ENCODE peak calls at places on chromosome 20, in ten cellular contexts. Q is upper lobe of right lung; N is transverse colon; E is aorta; Z is adrenal gland; H is PC-3; C is right atrium auricular region; P is CD8-positive, alpha-beta T cell; F is PC-9; I is neural progenitor cell. J is an unnamed sample.

GRCh38 chr20:34970193-34971037 is 14.7 kb downstream of the MYH7B start:
- DNase-seq in C (no peak), E (no peak), Q (no peak), H (no peak), P (no peak), F (no peak), I (no peak), Z (no peak), N (no peak), J (peak)

GRCh38 chr20:17541996-17542395 is 10.8 kb upstream of the BFSP1 start:
- DNase-seq in E (no peak), I (no peak), C (no peak), Q (no peak), N (no peak), P (no peak), F (peak), H (peak), Z (no peak), J (no peak)

GRCh38 chr20:48826883-48827771 is 672 bp downstream of the PREX1 start:
- DNase-seq in N (peak), H (peak), Z (no peak), F (no peak), P (peak), C (no peak), E (peak), Q (peak), I (peak), J (peak)

GRCh38 chr20:841568-842546 is 8.3 kb downstream of the FAM110A start:
- DNase-seq in Z (no peak), H (peak), C (no peak), P (no peak), N (peak), Q (peak), F (peak), E (peak), I (peak), J (peak)

GRCh38 chr20:59191756-59192532 is 28.3 kb downstream of the ZNF831 start:
- DNase-seq in C (peak), H (no peak), E (no peak), N (no peak), F (no peak), P (no peak), Q (no peak), I (no peak), Z (no peak), J (no peak)

GRCh38 chr20:33465536-33466302 is 22.2 kb upstream of the SNTA1 start:
- DNase-seq in Q (no peak), H (no peak), I (peak), E (no peak), Z (no peak), N (no peak), C (no peak), P (no peak), F (no peak), J (no peak)

GRCh38 chr20:54062812-54063280 is 7.5 kb downstream of the BCAS1 start:
- DNase-seq in P (no peak), E (no peak), C (no peak), F (peak), N (no peak), Q (no peak), H (peak), Z (no peak), I (peak), J (no peak)

GRCh38 chr20:58514321-58515239 is 619 bp downstream of the APCDD1L start:
- DNase-seq in Z (no peak), F (no peak), P (no peak), E (no peak), I (peak), C (no peak), H (no peak), Q (no peak), N (no peak), J (no peak)

GRCh38 chr20:53216856-53217576 is 244.9 kb downstream of the TSHZ2 start:
- DNase-seq in F (no peak), Z (peak), I (peak), N (peak), H (peak), E (peak), P (peak), C (peak), Q (peak), J (peak)

GRCh38 chr20:35369804-35370203 is 42.0 kb downstream of the UQCC1 start:
- DNase-seq in Z (no peak), F (no peak), E (no peak), H (no peak), P (no peak), Q (no peak), C (no peak), I (no peak), N (no peak), J (no peak)

GRCh38 chr20:17808357-17808756 is 108.6 kb downstream of the BANF2 start:
- DNase-seq in F (no peak), E (peak), Z (peak), P (no peak), N (no peak), C (peak), H (no peak), I (no peak), Q (no peak), J (peak)

GRCh38 chr20:37845878-37846277 is 57.0 kb upstream of the VSTM2L start:
- DNase-seq in N (no peak), Z (no peak), Q (no peak), I (no peak), E (no peak), H (no peak), P (no peak), F (no peak), C (no peak), J (no peak)
- H3K27ac ChIP-seq in N (no peak), Z (no peak), Q (no peak), I (peak), E (no peak), H (no peak), P (no peak), F (no peak), C (no peak), J (no peak)

GRCh38 chr20:10540636-10541493 is 105.8 kb downstream of the SLX4IP start:
- DNase-seq in Q (no peak), P (no peak), H (peak), C (no peak), F (peak), N (no peak), E (no peak), I (no peak), Z (no peak), J (no peak)
- H3K4me3 ChIP-seq in Q (no peak), P (no peak), H (peak), C (no peak), F (peak), N (no peak), E (no peak), I (no peak), Z (no peak), J (no peak)

DNA sequence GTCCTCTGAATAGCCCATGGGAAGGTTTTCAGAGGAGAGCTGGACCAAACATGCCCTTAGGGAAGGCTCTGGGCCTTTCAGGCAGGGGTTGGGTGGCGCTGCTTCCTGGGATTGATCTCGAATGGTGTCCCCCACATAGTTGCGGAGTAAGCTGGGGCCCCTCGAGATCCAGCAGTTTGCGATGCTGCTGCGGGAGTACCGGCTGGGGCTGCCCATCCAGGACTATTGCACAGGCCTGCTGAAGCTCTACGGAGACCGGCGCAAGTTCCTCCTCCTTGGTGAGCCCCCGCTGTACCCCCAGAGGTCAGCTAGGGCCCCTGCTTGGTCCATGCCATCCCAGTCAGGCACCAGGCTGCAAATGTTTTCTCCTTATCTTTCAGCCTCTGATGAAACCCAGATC is 19.3 kb downstream of the CCM2L start:
- DNase-seq in P (no peak), H (no peak), Q (no peak), C (no peak), I (no peak), F (no peak), N (no peak), E (no peak), Z (no peak), J (no peak)
- H3K27ac ChIP-seq in P (no peak), H (no peak), Q (no peak), C (no peak), I (no peak), F (no peak), N (no peak), E (no peak), Z (no peak), J (no peak)

GRCh38 chr20:47262008-47262364 is 94.5 kb downstream of the ZMYND8 start:
- DNase-seq in I (no peak), P (no peak), E (no peak), C (no peak), Q (no peak), Z (no peak), N (no peak), F (no peak), H (no peak), J (no peak)

GRCh38 chr20:47263502-47264084 is 92.9 kb downstream of the ZMYND8 start:
- DNase-seq in H (no peak), I (no peak), C (no peak), F (no peak), Q (no peak), N (no peak), P (no peak), Z (no peak), E (peak), J (no peak)

GRCh38 chr20:47262365-47263013 is 94.0 kb downstream of the ZMYND8 start:
- DNase-seq in N (no peak), I (no peak), C (no peak), Q (no peak), Z (no peak), H (no peak), F (no peak), P (no peak), E (no peak), J (no peak)

GRCh38 chr20:47265214-47265613 is 91.3 kb downstream of the ZMYND8 start:
- DNase-seq in Q (no peak), N (no peak), P (no peak), H (no peak), C (no peak), F (no peak), I (no peak), Z (no peak), E (no peak), J (no peak)

GRCh38 chr20:47263080-47263479 is 93.4 kb downstream of the ZMYND8 start:
- DNase-seq in Z (no peak), C (no peak), N (no peak), F (no peak), E (no peak), Q (no peak), P (no peak), I (no peak), H (no peak), J (no peak)
- H3K4me3 ChIP-seq in Z (no peak), C (no peak), N (no peak), F (no peak), E (no peak), Q (no peak), P (no peak), I (no peak), H (no peak), J (no peak)

DNA sequence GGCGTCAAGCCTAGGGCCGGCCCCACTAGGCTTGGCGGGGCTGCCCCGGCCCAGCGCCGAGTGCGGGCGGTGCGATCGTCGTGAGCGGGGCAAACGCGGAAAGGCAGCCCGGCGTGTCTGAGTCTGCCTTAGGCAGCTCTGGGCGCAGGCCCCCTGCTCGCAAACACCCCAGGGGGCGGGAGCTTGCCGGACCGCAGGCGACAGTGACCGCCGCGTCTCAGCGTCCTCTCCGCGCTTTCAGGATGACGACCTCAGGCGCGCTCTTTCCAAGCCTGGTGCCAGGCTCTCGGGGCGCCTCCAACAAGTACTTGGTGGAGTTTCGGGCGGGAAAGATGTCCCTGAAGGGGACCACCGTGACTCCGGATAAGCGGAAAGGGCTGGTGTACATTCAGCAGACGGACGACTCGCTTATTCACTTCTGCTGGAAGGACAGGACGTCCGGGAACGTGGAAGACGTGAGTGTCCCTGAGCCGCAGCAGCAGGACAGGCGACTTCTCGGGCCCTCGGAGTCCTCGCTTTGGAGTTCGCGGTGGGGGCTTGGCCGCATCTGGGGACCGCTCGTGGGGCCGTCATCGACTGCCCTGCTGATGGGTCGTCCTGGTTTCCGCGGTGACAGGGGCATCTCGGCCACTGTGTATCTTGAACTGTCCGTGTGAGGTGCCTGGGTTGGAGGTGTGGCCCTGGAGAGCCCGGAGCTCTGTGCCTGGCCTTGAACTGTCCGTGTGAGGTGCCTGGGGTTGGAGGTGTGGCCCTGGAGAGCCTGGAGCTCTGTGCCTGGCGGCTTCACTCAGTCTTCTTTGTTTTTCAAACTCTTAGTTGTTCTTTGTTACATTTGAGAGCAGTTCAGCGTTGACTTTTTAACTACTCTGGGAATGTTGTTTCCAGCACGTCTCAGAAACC is 780 bp downstream of the ADRM1 start:
- DNase-seq in N (peak), C (no peak), P (no peak), Z (peak), H (peak), F (peak), Q (peak), I (peak), E (no peak), J (no peak)
- H3K27ac ChIP-seq in N (peak), C (peak), P (peak), Z (peak), H (peak), F (peak), Q (peak), I (peak), E (peak), J (peak)

GRCh38 chr20:50642288-50642803 is 49.0 kb downstream of the RIPOR3 start:
- DNase-seq in C (no peak), I (peak), P (no peak), H (peak), Z (no peak), Q (no peak), N (no peak), E (no peak), F (peak), J (no peak)
- H3K4me3 ChIP-seq in C (no peak), I (peak), P (no peak), H (no peak), Z (no peak), Q (no peak), N (no peak), E (no peak), F (peak), J (no peak)

GRCh38 chr20:36579996-36580545 is 6.7 kb downstream of the TGIF2 start:
- DNase-seq in I (no peak), N (no peak), Z (no peak), P (no peak), Q (no peak), F (no peak), E (no peak), C (no peak), H (no peak), J (no peak)

GRCh38 chr20:36575066-36575743 is 1.8 kb downstream of the TGIF2 start:
- DNase-seq in H (peak), F (peak), Q (peak), N (peak), E (peak), C (peak), Z (peak), I (peak), P (peak), J (peak)

GRCh38 chr20:36574278-36575065 is 1.1 kb downstream of the TGIF2 start:
- DNase-seq in C (peak), Z (peak), N (peak), Q (peak), I (peak), H (peak), E (peak), P (peak), F (no peak), J (peak)

GRCh38 chr20:36582322-36582721 is 8.9 kb downstream of the TGIF2 start:
- DNase-seq in Z (no peak), F (no peak), N (no peak), H (no peak), C (no peak), I (no peak), Q (no peak), P (no peak), E (no peak), J (no peak)

GRCh38 chr20:36578642-36579041 is 5.2 kb downstream of the TGIF2 start:
- DNase-seq in E (no peak), C (no peak), I (no peak), Z (no peak), P (no peak), H (no peak), N (no peak), Q (no peak), F (no peak), J (no peak)
- H3K27ac ChIP-seq in E (no peak), C (no peak), I (no peak), Z (no peak), P (no peak), H (no peak), N (no peak), Q (no peak), F (no peak), J (no peak)

GRCh38 chr20:16124491-16124890 is 448.8 kb downstream of the KIF16B start:
- DNase-seq in N (no peak), C (no peak), F (no peak), Z (no peak), P (no peak), I (no peak), H (no peak), E (no peak), Q (no peak), J (no peak)

GRCh38 chr20:16124911-16125776 is 448.1 kb downstream of the KIF16B start:
- DNase-seq in E (no peak), F (no peak), N (no peak), P (no peak), C (no peak), I (no peak), Z (no peak), Q (no peak), H (peak), J (no peak)

GRCh38 chr20:16125810-16126209 is 447.4 kb downstream of the KIF16B start:
- DNase-seq in H (peak), E (no peak), C (no peak), Q (no peak), F (no peak), I (no peak), P (no peak), Z (no peak), N (no peak), J (no peak)

GRCh38 chr20:16119909-16120308 is 453.3 kb downstream of the KIF16B start:
- DNase-seq in C (no peak), H (no peak), F (no peak), I (no peak), P (no peak), Z (no peak), N (no peak), E (no peak), Q (no peak), J (no peak)

DNA sequence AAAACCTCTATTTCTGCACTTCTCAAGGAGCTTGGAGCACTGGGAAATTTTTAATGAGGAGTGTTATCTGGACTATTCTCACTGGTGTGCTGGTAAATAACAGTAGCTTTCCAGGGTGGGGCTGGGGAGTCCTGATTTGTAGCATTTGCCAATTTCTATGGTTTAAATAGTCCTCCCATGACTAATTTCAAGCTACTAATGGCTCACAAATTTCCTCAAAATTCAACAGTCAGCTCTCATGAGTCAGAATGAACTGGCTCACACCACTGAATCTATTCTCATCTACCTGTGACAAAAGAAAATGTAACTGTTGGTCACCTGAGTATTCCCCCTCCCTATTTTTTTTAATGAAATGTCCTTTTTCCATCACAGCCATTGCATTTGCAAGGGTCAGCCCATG is 449.6 kb downstream of the KIF16B start:
- DNase-seq in H (peak), Q (no peak), P (no peak), C (no peak), E (no peak), I (no peak), N (no peak), Z (no peak), F (no peak), J (no peak)
- H3K4me3 ChIP-seq in H (no peak), Q (no peak), P (no peak), C (no peak), E (no peak), I (no peak), N (no peak), Z (no peak), F (no peak), J (no peak)

GRCh38 chr20:62739067-62739466 is 30.4 kb downstream of the NTSR1 start:
- DNase-seq in H (no peak), E (peak), N (peak), Q (peak), Z (peak), C (no peak), P (no peak), F (no peak), I (no peak), J (peak)
- H3K27ac ChIP-seq in H (peak), E (no peak), N (no peak), Q (peak), Z (no peak), C (no peak), P (peak), F (peak), I (no peak), J (peak)

DNA sequence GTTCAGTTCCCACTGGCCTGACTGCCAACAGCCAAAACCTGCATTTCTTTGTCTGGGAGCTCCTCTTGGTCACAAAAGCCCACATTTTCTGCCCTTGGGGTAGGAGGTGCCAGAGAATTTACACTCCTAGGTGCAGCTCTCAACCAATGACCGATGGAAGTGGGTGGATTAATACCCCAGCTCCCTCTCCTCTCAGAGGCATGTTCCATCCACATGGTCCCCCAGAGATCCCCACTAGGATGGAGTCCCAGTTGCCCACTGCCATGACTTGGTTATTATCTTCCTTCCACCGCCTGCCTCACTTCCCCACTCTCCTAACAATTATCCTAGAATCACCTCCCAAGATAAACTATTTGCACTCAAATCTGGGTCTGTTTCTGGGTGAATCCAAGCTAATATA is 111.1 kb upstream of the RIN2 start:
- DNase-seq in N (no peak), Q (no peak), I (no peak), Z (no peak), H (no peak), P (no peak), E (no peak), C (no peak), F (no peak), J (no peak)
- H3K4me3 ChIP-seq in N (no peak), Q (no peak), I (no peak), Z (no peak), H (no peak), P (no peak), E (no peak), C (no peak), F (no peak), J (no peak)